ENCODE peak calls at places on chromosomes 6 and 20, in ten cellular contexts. V is AG09309; W is OCI-LY7; H is heart left ventricle; S is HCT116; U is CD8-positive, alpha-beta T cell; R is AG04450; Q is stomach; J is ascending aorta; O is neural progenitor cell. F is an unnamed sample.

GRCh38 chr20:57351042-57351783 is at the start of gene RAE1:
- DNase-seq in V (peak), W (peak), H (peak), S (peak), U (peak), R (peak), Q (peak), J (peak), O (peak), F (peak)

GRCh38 chr20:61527626-61528025 is 275.6 kb downstream of the CDH4 start:
- DNase-seq in V (no peak), W (no peak), H (no peak), S (no peak), U (no peak), R (no peak), Q (no peak), J (no peak), O (no peak), F (no peak)

GRCh38 chr6:166779381-166779780 is 152.3 kb upstream of the RPS6KA2 start:
- DNase-seq in V (no peak), W (no peak), H (no peak), S (no peak), U (no peak), R (no peak), Q (no peak), J (no peak), O (no peak), F (no peak)

GRCh38 chr6:168370310-168370991 is 50.9 kb upstream of the DACT2 start:
- DNase-seq in V (no peak), W (peak), H (peak), S (peak), U (peak), R (no peak), Q (peak), J (peak), O (peak), F (no peak)

GRCh38 chr6:46130665-46131064 is 876 bp downstream of the ENPP4 start:
- DNase-seq in V (no peak), W (peak), H (no peak), S (no peak), U (no peak), R (no peak), Q (no peak), J (no peak), O (no peak), F (no peak)

GRCh38 chr6:39041072-39041471 is 7.5 kb upstream of the GLP1R start:
- DNase-seq in V (no peak), W (no peak), H (no peak), S (no peak), U (no peak), R (no peak), Q (no peak), J (no peak), O (no peak), F (no peak)

GRCh38 chr6:34243901-34244884 is 4.6 kb downstream of the SMIM29 start:
- DNase-seq in V (peak), W (peak), H (peak), S (peak), U (no peak), R (peak), Q (peak), J (peak), O (no peak), F (no peak)

GRCh38 chr6:55825402-55826051 is 49.9 kb downstream of the BMP5 start:
- DNase-seq in V (peak), W (no peak), H (peak), S (no peak), U (no peak), R (peak), Q (no peak), J (no peak), O (peak), F (no peak)

GRCh38 chr6:106973841-106974336 is 640 bp downstream of the CD24 start:
- DNase-seq in V (no peak), W (peak), H (no peak), S (no peak), U (no peak), R (no peak), Q (peak), J (no peak), O (peak), F (no peak)

GRCh38 chr6:149628865-149629544 is 19.5 kb downstream of the KATNA1 start:
- DNase-seq in V (no peak), W (no peak), H (no peak), S (no peak), U (no peak), R (no peak), Q (no peak), J (no peak), O (no peak), F (no peak)

GRCh38 chr6:161271343-161272019 is 2.4 kb downstream of the AGPAT4 start:
- DNase-seq in V (no peak), W (no peak), H (no peak), S (no peak), U (no peak), R (no peak), Q (no peak), J (no peak), O (peak), F (no peak)

GRCh38 chr20:38308047-38308438 is 4.1 kb downstream of the BPI start:
- DNase-seq in V (no peak), W (no peak), H (no peak), S (no peak), U (no peak), R (no peak), Q (no peak), J (no peak), O (no peak), F (no peak)

GRCh38 chr6:16278750-16279149 is 40.4 kb downstream of the GMPR start:
- DNase-seq in V (no peak), W (no peak), H (no peak), S (no peak), U (no peak), R (no peak), Q (no peak), J (no peak), O (no peak), F (no peak)

GRCh38 chr6:90940812-90941481 is 354.1 kb upstream of the MAP3K7 start:
- DNase-seq in V (peak), W (peak), H (no peak), S (peak), U (no peak), R (peak), Q (no peak), J (no peak), O (peak), F (peak)

GRCh38 chr6:80006541-80006940 is 2.1 kb downstream of the TTK start:
- DNase-seq in V (no peak), W (no peak), H (no peak), S (no peak), U (no peak), R (no peak), Q (no peak), J (no peak), O (no peak), F (no peak)

GRCh38 chr6:39850897-39851296 is 58.7 kb downstream of the DAAM2 start:
- DNase-seq in V (no peak), W (peak), H (no peak), S (no peak), U (no peak), R (no peak), Q (no peak), J (no peak), O (no peak), F (no peak)

GRCh38 chr20:15475483-15475882 is 1097.8 kb downstream of the KIF16B start:
- DNase-seq in V (no peak), W (no peak), H (peak), S (no peak), U (no peak), R (no peak), Q (peak), J (no peak), O (no peak), F (no peak)

GRCh38 chr20:19502169-19502568 is 255.9 kb upstream of the RIN2 start:
- DNase-seq in V (no peak), W (no peak), H (no peak), S (no peak), U (no peak), R (no peak), Q (no peak), J (no peak), O (no peak), F (no peak)

GRCh38 chr6:107523054-107523791 is 33.3 kb downstream of the SOBP start:
- DNase-seq in V (no peak), W (no peak), H (no peak), S (no peak), U (no peak), R (no peak), Q (no peak), J (no peak), O (no peak), F (no peak)

GRCh38 chr6:38114976-38115632 is 295.6 kb downstream of the ZFAND3 start:
- DNase-seq in V (no peak), W (no peak), H (no peak), S (no peak), U (no peak), R (peak), Q (no peak), J (no peak), O (no peak), F (peak)

GRCh38 chr6:85418059-85418458 is 31.8 kb upstream of the NT5E start:
- DNase-seq in V (peak), W (no peak), H (no peak), S (no peak), U (no peak), R (no peak), Q (no peak), J (no peak), O (no peak), F (peak)

GRCh38 chr20:40304119-40304518 is 384.9 kb downstream of the MAFB start:
- DNase-seq in V (no peak), W (no peak), H (no peak), S (no peak), U (no peak), R (no peak), Q (no peak), J (no peak), O (no peak), F (no peak)

GRCh38 chr20:45470262-45470931 is 844 bp downstream of the WFDC2 start:
- DNase-seq in V (no peak), W (no peak), H (peak), S (no peak), U (no peak), R (no peak), Q (peak), J (no peak), O (peak), F (no peak)

GRCh38 chr20:5100684-5101347 is 18.9 kb downstream of the PCNA start:
- DNase-seq in V (peak), W (peak), H (peak), S (peak), U (peak), R (no peak), Q (peak), J (peak), O (peak), F (no peak)

GRCh38 chr20:61755971-61756421 is 309.7 kb downstream of the TAF4 start:
- DNase-seq in V (no peak), W (no peak), H (no peak), S (no peak), U (no peak), R (no peak), Q (no peak), J (no peak), O (no peak), F (no peak)

GRCh38 chr20:16709017-16709416 is 20.8 kb upstream of the SNRPB2 start:
- DNase-seq in V (no peak), W (peak), H (no peak), S (no peak), U (no peak), R (no peak), Q (no peak), J (no peak), O (no peak), F (no peak)

GRCh38 chr6:15754035-15754705 is 91.3 kb upstream of the DTNBP1 start:
- DNase-seq in V (no peak), W (no peak), H (no peak), S (no peak), U (no peak), R (no peak), Q (peak), J (no peak), O (no peak), F (no peak)

GRCh38 chr20:17533396-17533795 is 2.2 kb upstream of the BFSP1 start:
- DNase-seq in V (peak), W (peak), H (no peak), S (peak), U (no peak), R (no peak), Q (no peak), J (no peak), O (peak), F (no peak)

GRCh38 chr20:40698281-40698680 is 9.2 kb upstream of the MAFB start:
- DNase-seq in V (no peak), W (no peak), H (no peak), S (no peak), U (no peak), R (no peak), Q (no peak), J (peak), O (no peak), F (no peak)

GRCh38 chr6:104710543-104711335 is 149.0 kb downstream of the HACE1 start:
- DNase-seq in V (no peak), W (no peak), H (no peak), S (no peak), U (no peak), R (no peak), Q (no peak), J (no peak), O (no peak), F (no peak)

GRCh38 chr6:43171284-43172126 is 436 bp downstream of the SRF start:
- DNase-seq in V (no peak), W (peak), H (no peak), S (no peak), U (peak), R (no peak), Q (no peak), J (no peak), O (peak), F (no peak)

GRCh38 chr6:159941286-159942113 is 27.4 kb upstream of the IGF2R start:
- DNase-seq in V (no peak), W (peak), H (no peak), S (peak), U (peak), R (no peak), Q (no peak), J (no peak), O (peak), F (no peak)

GRCh38 chr6:115766745-115767462 is 293.8 kb downstream of the FRK start:
- DNase-seq in V (no peak), W (no peak), H (no peak), S (no peak), U (no peak), R (no peak), Q (no peak), J (no peak), O (peak), F (no peak)

GRCh38 chr6:165701564-165702354 is 38.7 kb upstream of the PDE10A start:
- DNase-seq in V (no peak), W (no peak), H (no peak), S (no peak), U (no peak), R (no peak), Q (no peak), J (no peak), O (no peak), F (no peak)

GRCh38 chr6:195861-196360 is 96.4 kb upstream of the DUSP22 start:
- DNase-seq in V (no peak), W (no peak), H (peak), S (no peak), U (no peak), R (no peak), Q (no peak), J (no peak), O (no peak), F (no peak)

GRCh38 chr6:167825759-167826229 is 917 bp upstream of the AFDN start:
- DNase-seq in V (no peak), W (no peak), H (peak), S (peak), U (no peak), R (no peak), Q (peak), J (peak), O (peak), F (no peak)

GRCh38 chr6:159594106-159594749 is 98.8 kb downstream of the SOD2 start:
- DNase-seq in V (no peak), W (no peak), H (no peak), S (peak), U (no peak), R (no peak), Q (no peak), J (no peak), O (no peak), F (no peak)

GRCh38 chr6:27375613-27376079 is 12.9 kb upstream of the ZNF391 start:
- DNase-seq in V (no peak), W (no peak), H (no peak), S (no peak), U (no peak), R (no peak), Q (no peak), J (no peak), O (peak), F (no peak)

GRCh38 chr6:45479834-45480696 is 102.3 kb upstream of the SUPT3H start:
- DNase-seq in V (peak), W (no peak), H (no peak), S (no peak), U (no peak), R (peak), Q (no peak), J (no peak), O (peak), F (peak)

GRCh38 chr6:76852776-76853175 is 610.5 kb downstream of the HTR1B start:
- DNase-seq in V (no peak), W (no peak), H (no peak), S (no peak), U (no peak), R (no peak), Q (no peak), J (no peak), O (no peak), F (no peak)

GRCh38 chr6:28719275-28719940 is 193.7 kb downstream of the GPX5 start:
- DNase-seq in V (no peak), W (peak), H (no peak), S (peak), U (no peak), R (no peak), Q (no peak), J (no peak), O (no peak), F (no peak)

GRCh38 chr6:28721372-28721771 is 195.7 kb downstream of the GPX5 start:
- DNase-seq in V (no peak), W (no peak), H (no peak), S (no peak), U (no peak), R (no peak), Q (no peak), J (no peak), O (no peak), F (no peak)

GRCh38 chr6:28725274-28725809 is 198.4 kb downstream of the TRIM27 start:
- DNase-seq in V (no peak), W (no peak), H (no peak), S (no peak), U (no peak), R (no peak), Q (no peak), J (no peak), O (no peak), F (no peak)

GRCh38 chr6:28724395-28724794 is 198.7 kb downstream of the GPX5 start:
- DNase-seq in V (no peak), W (no peak), H (no peak), S (no peak), U (no peak), R (no peak), Q (no peak), J (no peak), O (no peak), F (no peak)

GRCh38 chr6:28720357-28721231 is 194.9 kb downstream of the GPX5 start:
- DNase-seq in V (no peak), W (no peak), H (no peak), S (no peak), U (no peak), R (no peak), Q (no peak), J (no peak), O (no peak), F (no peak)
- H3K4me3 ChIP-seq in V (no peak), W (no peak), H (no peak), S (no peak), U (no peak), R (no peak), Q (no peak), J (no peak), O (peak), F (no peak)

GRCh38 chr20:33668791-33669155 is 2.0 kb downstream of the ACTL10 start:
- DNase-seq in V (no peak), W (no peak), H (no peak), S (no peak), U (no peak), R (no peak), Q (no peak), J (no peak), O (no peak), F (no peak)

GRCh38 chr20:33666293-33667244 is at the start of gene ACTL10:
- DNase-seq in V (peak), W (peak), H (peak), S (no peak), U (peak), R (peak), Q (peak), J (peak), O (peak), F (peak)

GRCh38 chr20:33667245-33668086 is 723 bp downstream of the ACTL10 start:
- DNase-seq in V (no peak), W (peak), H (peak), S (no peak), U (peak), R (no peak), Q (peak), J (peak), O (no peak), F (no peak)

GRCh38 chr20:33669224-33669623 is 2.5 kb downstream of the ACTL10 start:
- DNase-seq in V (no peak), W (peak), H (peak), S (no peak), U (no peak), R (no peak), Q (no peak), J (no peak), O (no peak), F (no peak)

GRCh38 chr20:33668087-33668790 is 1.5 kb downstream of the ACTL10 start:
- DNase-seq in V (no peak), W (peak), H (peak), S (no peak), U (peak), R (no peak), Q (peak), J (no peak), O (peak), F (no peak)
- TF ChIP-seq CTCF in V (peak), W (peak), H (peak), S (peak), U (no peak), R (peak), Q (no peak), J (no peak), O (peak), F (peak)

DNA sequence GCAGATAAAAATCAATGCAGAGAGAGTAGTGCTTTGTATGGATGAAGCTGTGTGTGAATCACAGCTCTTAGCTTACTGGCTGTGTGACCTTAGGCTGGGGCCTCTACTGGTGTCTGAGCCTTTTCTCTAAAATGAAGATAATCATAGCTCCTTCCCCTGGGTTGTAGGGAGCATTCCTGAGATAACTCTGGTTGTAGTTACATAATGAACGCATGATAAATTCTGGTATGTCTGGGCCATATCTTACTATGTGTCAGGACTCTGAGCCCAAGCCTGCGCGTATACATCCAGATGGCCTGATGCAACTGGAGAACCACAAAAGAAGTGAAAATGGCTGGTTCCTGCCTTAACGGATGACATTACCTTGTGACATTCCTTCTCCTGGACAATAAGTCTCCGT is 19.5 kb downstream of the ANGPT4 start:
- DNase-seq in V (no peak), W (no peak), H (no peak), S (no peak), U (no peak), R (no peak), Q (no peak), J (no peak), O (no peak), F (no peak)
- H3K4me3 ChIP-seq in V (no peak), W (no peak), H (no peak), S (no peak), U (no peak), R (no peak), Q (no peak), J (no peak), O (no peak), F (no peak)

DNA sequence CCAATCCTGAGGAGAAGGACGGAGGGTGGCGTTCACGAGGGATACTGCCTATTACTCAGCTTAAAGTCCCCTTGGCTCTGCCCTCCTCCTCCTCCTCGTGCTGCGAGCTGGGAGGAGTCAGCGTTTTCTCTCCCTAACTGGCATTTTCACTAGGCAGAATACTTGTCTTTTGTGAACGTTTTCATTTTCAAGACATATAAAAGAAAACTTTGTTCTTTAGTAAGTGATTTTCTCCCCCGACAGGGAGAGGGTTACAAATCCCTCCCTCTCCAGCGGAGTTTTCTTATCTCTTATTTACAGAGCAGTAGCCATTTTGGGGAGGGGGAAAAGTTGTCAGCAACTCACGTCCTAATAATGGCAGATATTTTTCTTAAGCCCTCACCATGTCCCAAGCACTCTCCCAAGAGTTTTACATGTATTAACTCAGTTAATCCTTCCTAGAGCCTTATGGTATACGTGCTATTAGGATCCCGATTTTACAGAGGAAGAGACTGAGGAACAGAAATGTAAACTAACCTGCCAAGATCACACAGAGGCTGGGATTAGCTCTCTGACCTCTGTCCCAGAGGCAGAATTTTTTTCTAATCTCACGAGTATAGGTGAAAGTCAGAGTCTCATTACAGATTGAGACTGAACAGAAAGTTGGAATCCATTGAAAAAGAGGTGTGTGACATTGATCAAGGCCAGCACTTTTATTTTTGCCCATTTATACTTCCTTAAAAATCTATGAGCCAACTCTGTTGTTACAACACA is 30.0 kb upstream of the ZNF217 start:
- DNase-seq in V (no peak), W (peak), H (peak), S (no peak), U (no peak), R (no peak), Q (peak), J (peak), O (peak), F (no peak)
- TF ChIP-seq CTCF in V (no peak), W (no peak), H (no peak), S (no peak), U (no peak), R (peak), Q (no peak), J (no peak), O (peak), F (peak)

GRCh38 chr20:63737690-63737939 is 1.2 kb downstream of the LIME1 start:
- DNase-seq in V (no peak), W (no peak), H (no peak), S (no peak), U (no peak), R (no peak), Q (no peak), J (peak), O (peak), F (no peak)
- H3K4me3 ChIP-seq in V (no peak), W (peak), H (peak), S (peak), U (peak), R (no peak), Q (peak), J (peak), O (peak), F (no peak)

F was measured in AG04449.